ENCODE peak calls at places on chromosomes 2 and 18, in nine cellular contexts. H, J, D, Y, T, Z, F, A and M are unnamed samples.

GRCh38 chr2:112048887-112049286 is 6.2 kb upstream of the TMEM87B start:
- DNase-seq in F (no peak), H (peak), T (peak), A (peak), Z (peak), J (peak), Y (no peak), D (no peak), M (peak)

GRCh38 chr2:17935242-17935885 is 56.9 kb downstream of the KCNS3 start:
- DNase-seq in D (no peak), F (no peak), J (no peak), T (no peak), Z (no peak), H (no peak), A (no peak), Y (no peak), M (no peak)

GRCh38 chr2:229899604-229900003 is 22.2 kb downstream of the TRIP12 start:
- DNase-seq in A (no peak), J (no peak), T (no peak), H (no peak), F (no peak), Y (no peak), D (no peak), Z (no peak), M (no peak)

GRCh38 chr2:10326707-10327594 is 24.2 kb downstream of the HPCAL1 start:
- DNase-seq in Y (no peak), T (no peak), D (no peak), A (no peak), Z (no peak), J (no peak), F (no peak), H (no peak), M (no peak)

GRCh38 chr18:63363951-63364350 is 3.1 kb downstream of the KDSR start:
- DNase-seq in F (no peak), Z (no peak), J (no peak), Y (peak), A (peak), H (no peak), T (peak), D (no peak), M (peak)

GRCh38 chr2:151862688-151863087 is 34.5 kb upstream of the ARL5A start:
- DNase-seq in Y (no peak), F (no peak), D (no peak), A (no peak), T (no peak), H (no peak), Z (no peak), J (no peak), M (no peak)

GRCh38 chr2:48755473-48755872 is at the start of gene LHCGR:
- DNase-seq in T (no peak), Y (no peak), J (no peak), A (no peak), H (peak), D (no peak), Z (no peak), F (no peak), M (no peak)

GRCh38 chr18:79582978-79583377 is 96.6 kb upstream of the CTDP1 start:
- DNase-seq in Z (no peak), A (no peak), D (no peak), F (no peak), H (no peak), T (no peak), Y (no peak), J (no peak), M (no peak)

GRCh38 chr18:23258566-23259265 is 123.4 kb downstream of the CABLES1 start:
- DNase-seq in A (no peak), D (no peak), Z (no peak), Y (no peak), F (no peak), H (no peak), J (no peak), T (no peak), M (no peak)

GRCh38 chr2:20135631-20136050 is 84.2 kb upstream of the LAPTM4A start:
- DNase-seq in H (peak), F (peak), A (peak), D (peak), Y (peak), J (peak), T (no peak), Z (peak), M (no peak)

GRCh38 chr2:137969418-137969765 is 5.1 kb downstream of the HNMT start:
- DNase-seq in D (no peak), A (no peak), Y (no peak), F (no peak), Z (peak), J (peak), H (peak), T (no peak), M (no peak)